ENCODE peak calls at places on chromosome 5, in four cellular contexts. One of them, this sample, is unnamed.

GRCh38 chr5:134541736-134542376 is 16.4 kb downstream of the JADE2 start:
- DNase-seq in T-helper 1 cell: no peak
- DNase-seq in HuH-7.5: peak
- DNase-seq in HFFc6: no peak
- DNase-seq in this sample: peak

GRCh38 chr5:135042595-135042994 is 8.6 kb upstream of the PITX1 start:
- DNase-seq in T-helper 1 cell: no peak
- DNase-seq in HuH-7.5: no peak
- DNase-seq in HFFc6: no peak
- DNase-seq in this sample: no peak

GRCh38 chr5:14155075-14155474 is 11.9 kb downstream of the TRIO start:
- DNase-seq in T-helper 1 cell: no peak
- DNase-seq in HuH-7.5: no peak
- DNase-seq in HFFc6: no peak
- DNase-seq in this sample: no peak

GRCh38 chr5:76701298-76701697 is 14.6 kb upstream of the F2R start:
- DNase-seq in T-helper 1 cell: no peak
- DNase-seq in HuH-7.5: no peak
- DNase-seq in HFFc6: peak
- DNase-seq in this sample: no peak

GRCh38 chr5:5588386-5588785 is 165.9 kb downstream of the ICE1 start:
- DNase-seq in T-helper 1 cell: no peak
- DNase-seq in HuH-7.5: no peak
- DNase-seq in HFFc6: no peak
- DNase-seq in this sample: no peak

GRCh38 chr5:54289769-54290168 is 20.6 kb downstream of the ARL15 start:
- DNase-seq in T-helper 1 cell: no peak
- DNase-seq in HuH-7.5: no peak
- DNase-seq in HFFc6: no peak
- DNase-seq in this sample: no peak

GRCh38 chr5:6758706-6759105 is 45.5 kb downstream of the TENT4A start:
- DNase-seq in T-helper 1 cell: no peak
- DNase-seq in HuH-7.5: no peak
- DNase-seq in HFFc6: no peak
- DNase-seq in this sample: no peak

GRCh38 chr5:54844905-54845566 is 140.4 kb downstream of the ESM1 start:
- DNase-seq in T-helper 1 cell: no peak
- DNase-seq in HuH-7.5: no peak
- DNase-seq in HFFc6: peak
- DNase-seq in this sample: no peak

GRCh38 chr5:68251804-68252648 is 36.5 kb downstream of the PIK3R1 start:
- DNase-seq in T-helper 1 cell: no peak
- DNase-seq in HuH-7.5: no peak
- DNase-seq in HFFc6: peak
- DNase-seq in this sample: peak

GRCh38 chr5:1137567-1138444 is 25.9 kb upstream of the SLC12A7 start:
- DNase-seq in T-helper 1 cell: no peak
- DNase-seq in HuH-7.5: no peak
- DNase-seq in HFFc6: no peak
- DNase-seq in this sample: no peak

This sample was measured in left ventricle myocardium inferior.